ENCODE peak calls at places on chromosomes 12 and 14, in six cellular contexts. N is cardiac fibroblast; T is Peyer's patch; Z is Caco-2; J is CD8-positive, alpha-beta T cell; S is GM23338. O is an unnamed sample.

GRCh38 chr14:97031530-97031929 is 234.3 kb downstream of the VRK1 start:
- DNase-seq in N (no peak), S (no peak), T (no peak), Z (no peak), J (no peak), O (no peak)

GRCh38 chr14:41498959-41499358 is 107.7 kb upstream of the LRFN5 start:
- DNase-seq in S (no peak), Z (no peak), J (no peak), N (peak), T (no peak), O (peak)

GRCh38 chr12:57846285-57846576 is 298 bp downstream of the CTDSP2 start:
- DNase-seq in N (no peak), Z (no peak), T (no peak), S (no peak), J (no peak), O (no peak)

GRCh38 chr12:89730060-89730459 is 21.4 kb upstream of the ATP2B1 start:
- DNase-seq in T (no peak), Z (no peak), J (no peak), S (no peak), N (no peak), O (no peak)

GRCh38 chr14:101839236-101839635 is 77.7 kb downstream of the PPP2R5C start:
- DNase-seq in J (no peak), T (no peak), N (no peak), S (no peak), Z (no peak), O (no peak)

GRCh38 chr14:90911121-90911520 is 94.9 kb upstream of the TTC7B start:
- DNase-seq in N (no peak), Z (no peak), J (no peak), S (no peak), T (no peak), O (no peak)

GRCh38 chr12:55642275-55643068 is 5.8 kb downstream of the OR10P1 start:
- DNase-seq in J (no peak), Z (no peak), S (no peak), N (no peak), T (no peak), O (no peak)

GRCh38 chr12:19014243-19014642 is 115.3 kb upstream of the PLEKHA5 start:
- DNase-seq in T (no peak), Z (no peak), S (no peak), N (peak), J (no peak), O (peak)

GRCh38 chr12:14777271-14777670 is 26.0 kb downstream of the WBP11 start:
- DNase-seq in J (no peak), S (no peak), N (peak), T (no peak), Z (peak), O (no peak)

GRCh38 chr12:132393991-132394949 is 64.9 kb upstream of the GALNT9 start:
- DNase-seq in J (no peak), T (no peak), Z (peak), S (no peak), N (no peak), O (no peak)

GRCh38 chr14:60188115-60188514 is 22.9 kb upstream of the DHRS7 start:
- DNase-seq in T (no peak), S (no peak), J (no peak), N (peak), Z (no peak), O (peak)

GRCh38 chr12:121769831-121770301 is 23.6 kb downstream of the RHOF start:
- DNase-seq in T (peak), Z (no peak), N (no peak), S (no peak), J (no peak), O (no peak)

GRCh38 chr12:16036073-16036472 is 124.9 kb downstream of the DERA start:
- DNase-seq in N (no peak), S (peak), Z (no peak), T (no peak), J (no peak), O (no peak)

DNA sequence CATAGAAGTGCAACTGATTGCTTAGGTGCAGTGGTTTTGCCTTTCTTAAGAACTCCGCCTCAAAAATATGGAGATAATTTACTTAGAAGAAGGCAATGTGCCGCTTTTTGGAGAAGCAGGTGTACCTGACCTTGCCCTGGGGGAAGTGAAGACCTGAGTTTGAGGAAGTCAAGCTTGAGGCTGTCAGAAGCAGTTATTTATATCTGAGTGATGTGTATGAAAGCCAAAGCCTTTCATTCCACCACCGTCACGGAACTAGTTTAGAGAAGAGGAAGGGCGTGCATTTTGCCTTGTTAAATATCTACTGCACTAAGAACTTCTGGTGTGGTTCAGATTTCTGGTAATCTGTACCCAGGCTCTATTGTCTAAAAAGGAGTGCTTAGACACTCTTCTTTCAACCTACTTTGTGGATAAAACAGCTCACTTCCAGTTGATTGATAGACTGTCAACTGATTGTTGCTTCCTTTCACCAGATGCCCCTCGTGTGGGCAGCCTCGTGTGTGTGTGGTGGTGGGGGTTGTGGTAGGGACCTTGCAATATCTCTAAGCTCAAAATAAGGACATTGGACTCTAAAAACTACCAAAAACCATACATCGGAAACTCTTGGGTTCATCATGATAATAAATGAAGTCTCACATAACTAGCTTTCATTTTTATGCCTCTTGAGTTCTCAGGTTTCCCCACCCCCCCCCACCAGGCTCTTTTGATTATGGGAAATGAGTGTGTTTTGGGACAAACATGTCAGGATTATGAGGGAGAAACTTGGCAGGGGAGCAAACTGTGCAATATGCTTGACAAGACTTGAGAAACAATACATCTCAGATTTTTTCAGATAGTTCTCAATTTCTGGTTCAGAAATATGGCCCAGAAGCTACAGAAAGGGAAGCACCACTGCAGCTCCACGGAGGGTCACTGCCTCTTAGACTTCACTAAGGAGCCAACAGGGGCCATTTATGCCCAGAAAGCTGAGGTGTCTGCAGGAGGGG is 78.6 kb downstream of the ARF6 start:
- DNase-seq in J (peak), S (no peak), T (no peak), Z (no peak), N (peak), O (peak)
- H3K4me3 ChIP-seq in J (peak), S (no peak), T (no peak), Z (no peak), N (no peak), O (no peak)

GRCh38 chr14:106848330-106849121 is 1322.1 kb downstream of the TMEM121 start:
- DNase-seq in J (no peak), S (no peak), N (no peak), Z (peak), T (no peak), O (peak)
- TF ChIP-seq CTCF in J (peak), S (no peak), N (peak), Z (no peak), T (peak), O (no peak)

GRCh38 chr12:46386360-46386867 is 13.8 kb upstream of the SLC38A2 start:
- DNase-seq in Z (no peak), S (no peak), J (no peak), T (no peak), N (peak), O (peak)

GRCh38 chr12:46388427-46388992 is 15.9 kb upstream of the SLC38A2 start:
- DNase-seq in T (no peak), Z (no peak), S (no peak), N (peak), J (no peak), O (no peak)

GRCh38 chr12:46387697-46388096 is 15.1 kb upstream of the SLC38A2 start:
- DNase-seq in N (no peak), J (no peak), T (no peak), S (peak), Z (no peak), O (no peak)

GRCh38 chr12:46385439-46385838 is 12.9 kb upstream of the SLC38A2 start:
- DNase-seq in S (peak), J (no peak), Z (peak), N (no peak), T (no peak), O (no peak)

DNA sequence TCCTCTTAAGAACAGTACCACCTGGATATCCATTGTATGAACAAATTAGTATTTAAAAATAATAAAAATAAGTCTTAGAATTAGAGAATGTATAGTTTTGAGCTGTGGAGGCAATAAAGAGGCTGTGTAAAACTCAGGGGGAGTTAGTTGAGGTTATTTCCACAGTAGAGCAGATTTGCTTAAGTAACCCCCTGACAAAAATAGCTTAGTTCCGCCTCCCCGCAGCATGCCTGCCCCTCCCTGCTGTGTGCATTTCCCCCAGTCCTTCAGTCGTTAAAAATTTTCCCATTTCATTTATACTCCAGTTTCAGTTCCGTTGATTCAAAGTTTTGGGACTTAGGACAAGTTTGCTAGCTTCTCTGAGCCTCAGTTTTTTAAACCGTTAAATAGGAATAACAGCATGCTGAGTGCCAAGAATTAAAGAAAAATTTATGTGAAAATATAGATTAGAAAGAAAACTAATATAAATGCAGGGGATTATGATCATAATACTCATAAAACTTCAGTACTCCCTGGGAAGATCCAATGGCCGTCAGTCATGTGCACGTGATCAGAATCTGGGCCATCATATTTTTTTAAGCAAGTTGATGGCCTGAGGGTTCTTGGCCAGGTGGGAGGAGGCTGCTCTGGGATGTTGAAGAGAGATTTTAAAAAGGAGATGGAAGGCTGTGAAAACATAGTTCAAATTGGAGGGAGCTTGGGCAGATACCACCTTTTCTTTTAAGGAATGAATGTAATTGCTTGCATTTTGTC is 14.5 kb upstream of the SLC38A2 start:
- DNase-seq in T (no peak), Z (no peak), J (no peak), S (peak), N (peak), O (peak)
- H3K4me3 ChIP-seq in T (no peak), Z (no peak), J (no peak), S (peak), N (peak), O (peak)

GRCh38 chr12:81615031-81615430 is 144.1 kb downstream of the PPFIA2 start:
- DNase-seq in S (no peak), J (no peak), Z (no peak), T (no peak), N (no peak), O (peak)

GRCh38 chr12:81610955-81611889 is 147.9 kb downstream of the PPFIA2 start:
- DNase-seq in Z (no peak), T (no peak), N (peak), S (peak), J (no peak), O (peak)
- TF ChIP-seq CTCF in Z (peak), T (peak), N (peak), S (peak), J (no peak), O (peak)

DNA sequence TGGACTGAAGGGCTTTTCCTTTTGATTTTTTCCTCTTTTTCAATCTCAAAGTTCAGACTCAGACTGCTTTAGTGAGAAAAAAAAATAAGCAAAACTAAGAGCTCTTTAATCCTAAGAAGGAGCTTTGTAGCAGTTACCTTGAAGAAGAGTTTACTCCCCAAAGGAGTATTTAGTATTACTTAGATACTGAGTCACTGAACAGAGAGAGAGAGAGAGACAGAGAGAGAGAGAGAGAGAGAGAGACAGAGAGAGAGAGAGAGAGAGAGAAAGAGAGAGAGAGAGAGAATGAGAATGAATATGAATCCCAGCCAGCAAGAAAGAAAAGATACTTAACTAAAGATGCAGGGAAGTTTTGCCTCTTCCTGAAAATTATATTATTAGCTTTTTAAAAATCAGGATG is 258 bp downstream of the NAV3 start:
- DNase-seq in T (no peak), J (no peak), N (no peak), S (no peak), Z (no peak), O (no peak)
- H3K4me3 ChIP-seq in T (no peak), J (no peak), N (no peak), S (no peak), Z (no peak), O (no peak)

DNA sequence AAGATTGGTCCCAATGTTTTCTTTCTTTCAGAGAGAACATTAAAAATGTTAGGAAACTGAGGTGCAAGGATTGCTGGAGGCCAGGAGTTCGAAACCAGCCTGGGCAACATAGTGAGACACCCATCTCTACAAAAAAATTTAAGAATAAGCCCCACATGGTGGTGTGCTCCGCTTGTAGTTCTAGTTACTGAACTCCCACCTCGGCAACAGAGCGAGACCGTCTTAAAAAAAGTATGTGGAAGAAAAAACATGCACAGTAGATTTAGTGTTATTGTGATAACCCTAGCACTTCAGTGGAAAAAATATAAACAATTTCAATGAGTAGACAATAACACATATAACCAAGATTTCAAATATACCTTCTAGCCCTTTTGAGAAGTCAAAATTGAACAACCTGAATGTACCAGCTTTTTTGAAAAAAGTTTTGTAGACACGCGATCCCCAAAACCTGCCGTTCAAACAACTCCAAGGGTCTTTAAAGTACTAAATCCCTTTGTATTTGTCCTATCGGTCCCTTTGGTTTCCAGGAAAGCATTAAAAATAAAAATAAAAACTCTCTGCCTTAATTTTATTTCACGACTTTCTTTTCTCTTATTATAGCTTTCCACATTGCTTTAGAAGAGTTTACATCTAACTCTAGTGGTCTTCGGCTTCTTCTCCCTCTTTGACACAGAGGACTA is 1.0 kb upstream of the ANO6 start:
- DNase-seq in N (peak), J (no peak), T (no peak), Z (no peak), S (no peak), O (peak)
- TF ChIP-seq CTCF in N (no peak), J (no peak), T (no peak), Z (no peak), S (no peak), O (no peak)

DNA sequence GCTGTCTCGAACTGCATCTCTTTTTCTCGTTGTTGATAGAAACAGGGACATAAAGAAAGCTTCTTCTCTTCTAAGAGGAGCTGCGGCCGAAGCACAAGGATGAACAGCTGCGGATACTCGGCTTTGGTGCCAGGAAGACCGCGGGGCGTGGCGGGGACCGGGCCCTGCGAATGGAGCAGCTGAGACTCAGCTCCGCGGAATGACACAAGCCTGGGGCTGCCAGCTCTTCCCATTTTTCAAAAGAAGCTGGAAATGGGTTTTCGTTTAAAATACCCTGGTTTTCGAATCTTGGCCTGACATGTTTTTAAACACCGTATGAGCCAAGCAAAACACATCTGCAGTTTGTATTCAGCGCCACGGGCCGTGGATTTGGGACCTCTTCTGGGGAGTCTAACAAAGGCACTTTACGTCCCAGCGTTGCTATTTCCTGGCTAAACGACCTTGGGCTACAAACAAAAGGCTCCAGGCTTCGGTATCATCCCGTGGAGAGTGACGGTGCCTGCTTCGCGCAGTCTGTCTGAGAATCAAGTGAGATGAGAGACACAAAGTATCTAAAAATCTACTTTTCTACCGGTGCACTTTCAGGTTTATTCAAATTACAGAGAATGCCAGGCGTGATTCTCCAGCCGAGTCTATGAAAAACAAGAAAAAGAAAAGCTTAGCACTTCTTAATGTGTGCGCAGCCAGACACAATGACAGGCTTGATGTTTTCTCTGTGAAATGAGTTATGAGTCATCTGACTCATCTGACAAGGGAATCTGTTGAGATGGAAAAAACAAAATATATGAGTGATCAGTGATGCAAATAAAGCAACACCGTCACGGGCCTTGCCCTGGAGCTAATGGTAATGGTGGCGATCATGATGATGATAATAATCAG is 114.0 kb upstream of the TMEM132D start:
- DNase-seq in T (no peak), S (peak), Z (no peak), N (no peak), J (no peak), O (no peak)
- H3K4me3 ChIP-seq in T (no peak), S (no peak), Z (no peak), N (no peak), J (no peak), O (no peak)

DNA sequence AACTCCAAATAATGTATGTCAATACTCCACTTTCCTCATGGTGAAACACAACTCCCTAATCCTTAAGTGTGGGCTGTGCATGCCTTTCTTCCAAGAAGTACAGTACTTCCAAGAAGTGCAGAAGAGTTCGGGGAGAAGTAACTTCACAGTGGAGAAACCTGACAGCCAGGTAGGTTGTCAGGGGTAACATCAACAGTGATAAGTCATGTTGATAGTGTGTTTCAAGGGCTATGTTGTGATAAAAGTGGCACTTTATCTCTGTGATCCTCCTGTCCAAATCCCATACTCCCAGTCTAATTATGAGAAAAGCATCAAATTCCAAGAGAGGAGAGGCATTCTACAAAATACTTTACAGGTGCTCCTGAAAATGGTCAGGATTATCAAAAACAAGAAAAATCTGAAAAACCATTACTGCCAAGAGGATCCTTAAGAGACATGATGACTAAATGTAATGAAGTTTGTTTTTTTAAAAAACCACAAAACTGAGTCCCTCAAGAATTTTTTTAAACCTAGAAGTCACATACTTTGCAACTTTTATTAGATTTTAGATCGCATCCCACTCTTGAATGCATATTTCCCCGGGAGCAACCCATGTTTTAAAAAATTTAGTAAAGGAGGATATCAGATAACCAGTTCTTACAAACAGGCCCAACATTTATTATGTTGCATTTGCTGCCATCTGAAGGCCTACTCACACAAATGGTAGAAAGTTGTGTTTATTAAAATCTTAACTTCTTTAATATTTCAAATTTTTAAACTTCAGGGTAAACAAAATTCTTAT is 44.5 kb upstream of the CCT2 start:
- DNase-seq in S (no peak), J (no peak), Z (no peak), N (peak), T (no peak), O (peak)
- TF ChIP-seq CTCF in S (no peak), J (no peak), Z (no peak), N (no peak), T (no peak), O (no peak)

GRCh38 chr12:6632026-6632978 is 3.5 kb downstream of the LPAR5 start:
- DNase-seq in J (peak), Z (no peak), N (no peak), S (no peak), T (no peak), O (no peak)
- H3K4me3 ChIP-seq in J (peak), Z (no peak), N (no peak), S (no peak), T (no peak), O (no peak)

GRCh38 chr12:99709116-99709515 is 61.6 kb downstream of the GARIN6 start:
- DNase-seq in Z (no peak), J (no peak), N (no peak), S (no peak), T (no peak), O (no peak)
- TF ChIP-seq CTCF in Z (no peak), J (no peak), N (no peak), S (no peak), T (no peak), O (no peak)

O was measured in fibroblast of mammary gland.